ENCODE peak calls at places on chromosomes 11 and 22, in four cellular contexts. U is substantia nigra; W is CD8-positive, alpha-beta memory T cell; M is NCI-H1092 treated with DMSO at 0.1 percent for 48 hours. Y is an unnamed sample.

GRCh38 chr22:45931042-45931441 is 45.9 kb downstream of the WNT7B start:
- DNase-seq in U (no peak), W (no peak), M (no peak), Y (no peak)

GRCh38 chr22:40107244-40107643 is 70.5 kb upstream of the TNRC6B start:
- DNase-seq in U (no peak), W (no peak), M (no peak), Y (peak; percentile 45)

GRCh38 chr11:69270929-69271328 is 23.0 kb upstream of the MYEOV start:
- DNase-seq in U (no peak), W (no peak), M (no peak), Y (no peak)

GRCh38 chr11:74641289-74641688 is 48.9 kb downstream of the POLD3 start:
- DNase-seq in U (no peak), W (no peak), M (peak; percentile 23), Y (no peak)

GRCh38 chr11:63906585-63906984 is 10.4 kb downstream of the RCOR2 start:
- DNase-seq in U (peak; percentile 18), W (peak; percentile 34), M (no peak), Y (peak; percentile 70)

GRCh38 chr22:42805016-42805997 is 51.8 kb downstream of the ARFGAP3 start:
- DNase-seq in U (peak; percentile 44), W (no peak), M (peak; percentile 54), Y (no peak)

GRCh38 chr11:67252831-67253239 is 13.4 kb upstream of the GRK2 start:
- DNase-seq in U (no peak), W (no peak), M (no peak), Y (no peak)

GRCh38 chr11:23310276-23310675 is 450.0 kb upstream of the CCDC179 start:
- DNase-seq in U (no peak), W (no peak), M (no peak), Y (no peak)

GRCh38 chr11:31803813-31804438 is 7.2 kb downstream of the PAX6 start:
- DNase-seq in U (no peak), W (no peak), M (no peak), Y (peak; percentile 45)

GRCh38 chr11:105852427-105852826 is 169.6 kb downstream of the MSANTD4 start:
- DNase-seq in U (no peak), W (no peak), M (no peak), Y (no peak)

GRCh38 chr22:50508897-50509296 is 873 bp downstream of the NCAPH2 start:
- DNase-seq in U (no peak), W (no peak), M (no peak), Y (no peak)

GRCh38 chr11:93117578-93117964 is 80.2 kb downstream of the SLC36A4 start:
- DNase-seq in U (no peak), W (no peak), M (no peak), Y (no peak)

GRCh38 chr11:692824-693414 is 2.1 kb downstream of the DEAF1 start:
- DNase-seq in U (no peak), W (no peak), M (no peak), Y (no peak)

GRCh38 chr11:116109228-116109627 is 605.0 kb upstream of the CADM1 start:
- DNase-seq in U (no peak), W (no peak), M (no peak), Y (no peak)

GRCh38 chr22:35155403-35156025 is 89.6 kb downstream of the ISX start:
- DNase-seq in U (no peak), W (no peak), M (no peak), Y (no peak)

GRCh38 chr11:76443254-76443935 is 1.4 kb upstream of the EMSY start:
- DNase-seq in U (no peak), W (no peak), M (peak; percentile 37), Y (no peak)

GRCh38 chr11:59356561-59356960 is 2.1 kb upstream of the OR5AN1 start:
- DNase-seq in U (no peak), W (no peak), M (no peak), Y (no peak)

GRCh38 chr11:97557399-97557798 is 1167.6 kb downstream of the JRKL start:
- DNase-seq in U (no peak), W (no peak), M (no peak), Y (no peak)

GRCh38 chr11:131666617-131667016 is 296.2 kb downstream of the NTM start:
- DNase-seq in U (no peak), W (no peak), M (no peak), Y (no peak)

GRCh38 chr11:33941637-33942160 is 49.8 kb upstream of the LMO2 start:
- DNase-seq in U (no peak), W (no peak), M (no peak), Y (peak; percentile 44)

GRCh38 chr22:18035740-18036139 is 11.4 kb upstream of the MICAL3 start:
- DNase-seq in U (no peak), W (no peak), M (no peak), Y (no peak)

GRCh38 chr11:104661901-104662300 is 236.4 kb downstream of the CASP12 start:
- DNase-seq in U (no peak), W (no peak), M (no peak), Y (no peak)

GRCh38 chr11:5929984-5930383 is 12.1 kb upstream of the OR56A3 start:
- DNase-seq in U (no peak), W (no peak), M (no peak), Y (no peak)

GRCh38 chr11:27081056-27081455 is 40.4 kb downstream of the BBOX1 start:
- DNase-seq in U (no peak), W (no peak), M (no peak), Y (no peak)

GRCh38 chr22:38016182-38017078 is 32.1 kb upstream of the SOX10 start:
- DNase-seq in U (peak; percentile 90), W (no peak), M (peak; percentile 23), Y (no peak)